ENCODE peak calls at places on chromosomes 12 and 14, in ten cellular contexts. E, P, R, T, L, F, I, G, S and J are unnamed samples.
A peak's percentile ranks its signal among the peaks of the same experiment; 100 is the strongest.

GRCh38 chr12:72271401-72271740 is 799 bp upstream of the TRHDE start:
- DNase-seq in E (peak; percentile 71), P (no peak), R (no peak), T (no peak), L (no peak), F (no peak), I (no peak), G (no peak), S (no peak), J (no peak)

GRCh38 chr12:91493308-91493707 is 310.7 kb upstream of the DCN start:
- DNase-seq in E (no peak), P (no peak), R (no peak), T (no peak), L (no peak), F (no peak), I (no peak), G (no peak), S (no peak), J (no peak)

GRCh38 chr12:109944975-109945374 is 44.9 kb downstream of the TCHP start:
- DNase-seq in E (peak; percentile 48), P (no peak), R (no peak), T (no peak), L (no peak), F (no peak), I (no peak), G (no peak), S (no peak), J (no peak)

GRCh38 chr12:90090929-90091651 is 382.5 kb upstream of the ATP2B1 start:
- DNase-seq in E (peak; percentile 97), P (peak; percentile 68), R (no peak), T (no peak), L (no peak), F (peak; percentile 55), I (no peak), G (no peak), S (no peak), J (no peak)

GRCh38 chr14:105088812-105089745 is 23.8 kb upstream of the GPR132 start:
- DNase-seq in E (peak; percentile 35), P (peak; percentile 55), R (no peak), T (no peak), L (no peak), F (no peak), I (no peak), G (no peak), S (peak; percentile 20), J (no peak)

GRCh38 chr12:101919447-101919846 is 42.1 kb downstream of the DRAM1 start:
- DNase-seq in E (no peak), P (no peak), R (no peak), T (no peak), L (no peak), F (no peak), I (no peak), G (no peak), S (no peak), J (no peak)

GRCh38 chr14:56379956-56380355 is 199.6 kb upstream of the TMEM260 start:
- DNase-seq in E (peak; percentile 47), P (no peak), R (no peak), T (no peak), L (no peak), F (no peak), I (no peak), G (no peak), S (no peak), J (no peak)

GRCh38 chr14:57275023-57275664 is 6.4 kb downstream of the AP5M1 start:
- DNase-seq in E (peak; percentile 42), P (no peak), R (no peak), T (no peak), L (no peak), F (no peak), I (no peak), G (no peak), S (no peak), J (no peak)

DNA sequence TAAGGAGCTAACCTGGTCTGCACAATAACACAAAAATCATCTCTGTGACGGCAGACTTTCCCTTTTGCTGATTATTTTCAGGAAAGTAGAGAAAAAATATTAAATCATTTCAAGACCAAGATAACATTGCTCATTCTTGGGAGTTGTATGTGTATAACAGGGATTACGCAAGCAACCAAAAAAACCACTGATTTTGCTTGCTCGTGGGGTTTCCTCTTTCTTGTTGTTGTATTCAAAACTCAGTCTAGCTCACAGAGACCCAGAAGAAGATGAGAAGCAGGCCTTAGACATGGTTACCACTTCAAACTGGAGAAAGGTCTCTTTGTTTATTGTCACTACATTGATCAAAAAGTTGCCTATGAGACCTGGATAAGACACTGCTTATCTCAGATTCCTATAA is 2.2 kb upstream of the GLIPR1 start:
- DNase-seq in E (peak; percentile 60), P (no peak), R (no peak), T (no peak), L (no peak), F (no peak), I (peak; percentile 35), G (no peak), S (no peak), J (peak; percentile 66)
- H3K4me3 ChIP-seq in E (no peak overlapping the region), P (no peak overlapping the region), R (no peak overlapping the region), T (no peak overlapping the region), L (no peak overlapping the region), F (no peak overlapping the region), I (no peak overlapping the region), G (no peak overlapping the region), S (no peak overlapping the region), J (no peak overlapping the region)

GRCh38 chr12:122018457-122018856 is 3.2 kb upstream of the BCL7A start:
- DNase-seq in E (no peak), P (no peak), R (no peak), T (no peak), L (no peak), F (no peak), I (no peak), G (no peak), S (no peak), J (no peak)

GRCh38 chr12:122021193-122021821 is 377 bp upstream of the BCL7A start:
- DNase-seq in E (no peak), P (no peak), R (no peak), T (no peak), L (no peak), F (no peak), I (no peak), G (no peak), S (peak; percentile 47), J (no peak)

GRCh38 chr12:122020795-122021192 is 890 bp upstream of the BCL7A start:
- DNase-seq in E (no peak), P (no peak), R (no peak), T (no peak), L (no peak), F (no peak), I (no peak), G (no peak), S (no peak), J (no peak)

GRCh38 chr12:122021822-122022392 is at the start of gene BCL7A:
- DNase-seq in E (peak; percentile 74), P (peak; percentile 75), R (peak; percentile 67), T (no peak), L (peak; percentile 42), F (peak; percentile 58), I (peak; percentile 73), G (no peak), S (peak; percentile 81), J (peak; percentile 63)

DNA sequence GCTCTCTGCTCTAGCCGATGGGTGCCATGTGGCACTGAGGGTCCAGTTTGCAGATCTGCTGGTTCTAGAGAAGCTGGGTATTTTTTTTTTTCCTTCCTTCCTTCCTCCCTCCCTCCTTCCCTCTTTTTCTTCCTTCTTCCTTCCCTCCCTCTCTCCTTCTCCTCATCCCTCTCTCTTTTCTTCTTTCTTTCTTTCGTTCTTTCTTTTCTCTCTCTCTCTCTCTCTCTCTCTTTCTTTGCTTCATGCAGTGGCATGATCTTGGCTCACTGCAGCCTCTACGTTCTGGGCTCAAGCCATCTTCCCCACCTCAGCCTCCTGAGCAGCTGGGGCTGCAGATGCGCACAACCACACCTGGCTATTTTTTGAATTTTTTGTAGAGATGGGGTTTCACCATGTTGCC is 2.7 kb upstream of the BCL7A start:
- DNase-seq in E (no peak), P (no peak), R (no peak), T (no peak), L (no peak), F (no peak), I (no peak), G (no peak), S (no peak), J (no peak)
- H3K4me3 ChIP-seq in E (no peak overlapping the region), P (no peak overlapping the region), R (no peak overlapping the region), T (no peak overlapping the region), L (no peak overlapping the region), F (no peak overlapping the region), I (no peak overlapping the region), G (no peak overlapping the region), S (no peak overlapping the region), J (no peak overlapping the region)

DNA sequence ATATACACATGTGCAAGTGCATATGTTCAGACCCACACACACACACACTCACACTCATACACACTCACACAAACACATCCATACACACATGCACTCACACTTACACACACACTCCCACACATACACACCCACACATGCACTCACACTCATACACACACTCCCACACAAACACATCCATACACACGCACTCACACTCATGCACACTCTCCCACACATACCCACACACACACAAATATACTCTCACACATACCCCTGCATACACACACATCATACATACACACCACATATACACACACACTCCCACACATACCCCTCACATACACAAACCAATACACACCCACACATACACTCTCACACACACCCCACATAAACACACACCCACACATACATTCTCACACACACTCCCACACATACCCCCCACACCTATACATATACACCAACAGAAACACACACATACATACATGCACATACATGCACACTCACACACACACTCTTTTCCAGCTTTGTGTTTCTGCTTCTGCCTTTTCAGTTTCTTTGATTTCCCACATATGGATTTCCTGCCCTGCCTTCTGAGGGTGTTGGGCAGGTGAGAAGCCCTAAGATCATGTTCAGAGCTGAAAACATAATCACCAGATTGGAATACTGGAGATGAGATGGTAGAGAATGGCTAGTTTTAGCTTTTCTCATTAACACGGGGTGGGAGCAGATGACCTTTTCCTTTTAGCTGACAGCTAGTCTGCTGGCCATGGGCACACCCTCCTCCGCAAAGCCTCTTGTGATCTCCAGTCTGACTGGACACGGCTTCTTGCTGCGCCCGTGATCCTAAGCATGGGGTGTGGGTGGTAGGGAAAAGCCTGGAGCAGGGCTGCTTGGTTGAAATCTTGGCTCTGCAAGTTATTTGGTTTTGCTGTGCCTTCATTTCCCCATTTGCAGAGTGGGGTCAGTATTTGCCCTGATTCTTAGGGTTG is 214.0 kb downstream of the CHST11 start:
- DNase-seq in E (no peak), P (no peak), R (no peak), T (no peak), L (no peak), F (peak; percentile 48), I (peak; percentile 29), G (no peak), S (no peak), J (peak; percentile 57)
- H3K4me3 ChIP-seq in E (no peak overlapping the region), P (no peak overlapping the region), R (no peak overlapping the region), T (no peak overlapping the region), L (no peak overlapping the region), F (no peak overlapping the region), I (peak overlapping the region; percentile 21), G (no peak overlapping the region), S (no peak overlapping the region), J (peak overlapping the region; percentile 2)

GRCh38 chr12:30197392-30198047 is 413.8 kb upstream of the TMTC1 start:
- DNase-seq in E (peak; percentile 84), P (no peak), R (no peak), T (no peak), L (no peak), F (no peak), I (peak; percentile 40), G (no peak), S (no peak), J (no peak)

GRCh38 chr12:30202521-30203259 is 418.9 kb upstream of the TMTC1 start:
- DNase-seq in E (no peak), P (no peak), R (no peak), T (no peak), L (no peak), F (no peak), I (no peak), G (no peak), S (no peak), J (no peak)

GRCh38 chr12:30201301-30202160 is 417.8 kb upstream of the TMTC1 start:
- DNase-seq in E (peak; percentile 20), P (no peak), R (no peak), T (no peak), L (no peak), F (no peak), I (no peak), G (no peak), S (no peak), J (no peak)

GRCh38 chr12:30203981-30204380 is 420.2 kb upstream of the TMTC1 start:
- DNase-seq in E (no peak), P (no peak), R (no peak), T (no peak), L (no peak), F (no peak), I (no peak), G (no peak), S (no peak), J (no peak)

DNA sequence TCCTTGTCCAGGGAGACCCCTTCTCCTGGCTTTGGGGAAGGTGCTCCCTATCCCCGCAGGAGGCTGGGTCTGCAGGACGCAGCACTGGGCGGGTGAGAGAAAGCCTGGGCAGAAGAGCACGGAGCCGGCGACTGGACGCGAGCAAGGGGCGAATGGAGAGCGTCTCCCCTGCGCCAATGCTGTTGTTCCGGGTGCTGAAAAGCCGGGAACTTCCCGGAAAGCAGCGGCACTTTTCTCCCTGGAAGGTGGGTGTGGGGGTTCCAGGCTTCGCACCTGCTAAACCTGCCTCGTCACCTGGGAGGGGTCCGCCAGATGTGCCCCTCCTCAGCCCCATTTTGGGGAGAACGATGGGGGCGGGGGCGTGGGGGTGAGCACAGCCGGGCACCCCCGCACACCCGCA is 417.1 kb upstream of the TMTC1 start:
- DNase-seq in E (peak; percentile 21), P (no peak), R (no peak), T (no peak), L (no peak), F (no peak), I (no peak), G (no peak), S (peak; percentile 10), J (no peak)
- H3K4me3 ChIP-seq in E (no peak overlapping the region), P (no peak overlapping the region), R (peak overlapping the region; percentile 22), T (peak overlapping the region; percentile 22), L (no peak overlapping the region), F (no peak overlapping the region), I (no peak overlapping the region), G (peak overlapping the region; percentile 13), S (peak overlapping the region; percentile 41), J (no peak overlapping the region)